ENCODE peak calls at places on chromosomes 1 and 21, in four cellular contexts. R is amniotic stem cell, B is NCI-H345, M is iPS-NIHi11. H is an unnamed sample.

GRCh38 chr1:42767510-42767924 is 468 bp downstream of the C1orf50 start:
- DNase-seq in B (peak; percentile 38), R (no peak), M (no peak), H (peak; percentile 15)

GRCh38 chr21:29320021-29320420 is 21.3 kb downstream of the BACH1 start:
- DNase-seq in B (no peak), R (no peak), M (no peak), H (no peak)

GRCh38 chr1:204751883-204752687 is 66.5 kb upstream of the LRRN2 start:
- DNase-seq in R (no peak), B (no peak), M (peak; percentile 42), H (no peak)

GRCh38 chr21:23664193-23664694 is 1943.0 kb downstream of the MRPL39 start:
- DNase-seq in R (no peak), B (no peak), M (no peak), H (no peak)

GRCh38 chr1:35660581-35661473 is 19.5 kb upstream of the PSMB2 start:
- DNase-seq in B (no peak), R (no peak), M (peak; percentile 87), H (peak; percentile 25)

GRCh38 chr1:78060857-78061563 is 15.2 kb downstream of the GIPC2 start:
- DNase-seq in R (no peak), B (no peak), M (no peak), H (no peak)

GRCh38 chr1:248805905-248806304 is 19.8 kb downstream of the SH3BP5L start:
- DNase-seq in M (no peak), B (no peak), R (no peak), H (no peak)

GRCh38 chr1:2103266-2103900 is 53.2 kb downstream of the PRKCZ start:
- DNase-seq in M (no peak), R (no peak), B (no peak), H (no peak)

GRCh38 chr1:231039161-231040018 is 664 bp downstream of the FAM89A start:
- DNase-seq in M (peak; percentile 58), B (peak; percentile 18), R (no peak), H (peak; percentile 31)

GRCh38 chr1:2356401-2356800 is 35.0 kb downstream of the MORN1 start:
- DNase-seq in R (no peak), B (no peak), M (no peak), H (no peak)

GRCh38 chr1:201945157-201945556 is 1.2 kb downstream of the LMOD1 start:
- DNase-seq in M (no peak), R (no peak), B (no peak), H (no peak)

GRCh38 chr1:158055854-158056253 is 62.4 kb downstream of the KIRREL1 start:
- DNase-seq in R (no peak), M (no peak), B (no peak), H (peak; percentile 19)

GRCh38 chr1:167984886-167985489 is 48.1 kb upstream of the MPC2 start:
- DNase-seq in R (no peak), M (no peak), B (no peak), H (no peak)

GRCh38 chr1:41386190-41386518 is 24.9 kb downstream of the FOXO6 start:
- DNase-seq in M (no peak), R (no peak), B (no peak), H (no peak)

GRCh38 chr1:21655748-21656147 is 13.4 kb downstream of the RAP1GAP start:
- DNase-seq in B (no peak), M (peak; percentile 75), R (no peak), H (peak; percentile 66)

GRCh38 chr1:220881918-220882891 is 3.0 kb downstream of the HLX start:
- DNase-seq in B (no peak), R (no peak), M (peak; percentile 62), H (no peak)

GRCh38 chr1:214338212-214338611 is 57.3 kb downstream of the SMYD2 start:
- DNase-seq in B (no peak), R (no peak), M (no peak), H (no peak)

GRCh38 chr1:76833856-76834255 is 33.4 kb upstream of the ST6GALNAC5 start:
- DNase-seq in R (no peak), M (no peak), B (no peak), H (no peak)

GRCh38 chr1:45266151-45266801 is 59.9 kb upstream of the ZSWIM5 start:
- DNase-seq in R (peak; percentile 30), B (no peak), M (no peak), H (peak; percentile 82)

GRCh38 chr1:187624812-187625542 is 796.2 kb downstream of the PLA2G4A start:
- DNase-seq in B (no peak), M (no peak), R (no peak), H (no peak)

GRCh38 chr1:206833131-206833530 is 32.3 kb upstream of the IL20 start:
- DNase-seq in B (no peak), R (no peak), M (no peak), H (no peak)

GRCh38 chr1:180230791-180231505 is 884 bp downstream of the LHX4 start:
- DNase-seq in B (peak; percentile 25), R (peak; percentile 9), M (peak; percentile 55), H (peak; percentile 31)

GRCh38 chr1:3350441-3351261 is 103.8 kb upstream of the ARHGEF16 start:
- DNase-seq in M (no peak), R (no peak), B (no peak), H (no peak)

GRCh38 chr1:67626495-67627235 is 58.3 kb upstream of the GADD45A start:
- DNase-seq in M (no peak), B (no peak), R (peak; percentile 41), H (peak; percentile 81)

H was measured in PC-3.